ENCODE peak calls at places on chromosomes 4 and X, in five cellular contexts. A is sigmoid colon, P is HCT116, H is astrocyte, Y is OCI-LY7. L is an unnamed sample.

GRCh38 chr4:8044699-8045098 is 105.0 kb upstream of the AFAP1 start:
- DNase-seq in A (no peak), P (no peak), H (no peak), Y (no peak), L (no peak)

GRCh38 chrX:68989865-68990606 is 161.2 kb downstream of the EFNB1 start:
- DNase-seq in A (no peak), P (no peak), H (peak; percentile 84), Y (no peak), L (no peak)

GRCh38 chrX:72304877-72305276 is 837 bp downstream of the CITED1 start:
- DNase-seq in A (no peak), P (no peak), H (no peak), Y (no peak), L (no peak)

GRCh38 chrX:122055450-122055849 is 1008.0 kb downstream of the GLUD2 start:
- DNase-seq in A (no peak), P (no peak), H (no peak), Y (no peak), L (no peak)

GRCh38 chr4:132818091-132818490 is 331.0 kb upstream of the PCDH10 start:
- DNase-seq in A (no peak), P (no peak), H (no peak), Y (no peak), L (no peak)

GRCh38 chrX:109624641-109625311 is at the start of gene KCNE5:
- DNase-seq in A (no peak), P (no peak), H (no peak), Y (no peak), L (no peak)

GRCh38 chr4:84418032-84418709 is 80.9 kb downstream of the NKX6-1 start:
- DNase-seq in A (no peak), P (no peak), H (no peak), Y (no peak), L (no peak)

GRCh38 chr4:156870166-156870565 is 101.4 kb downstream of the PDGFC start:
- DNase-seq in A (no peak), P (no peak), H (no peak), Y (no peak), L (no peak)

GRCh38 chrX:123215397-123216089 is 31.5 kb downstream of the GRIA3 start:
- DNase-seq in A (no peak), P (no peak), H (no peak), Y (no peak), L (no peak)

GRCh38 chrX:111270339-111270738 is at the start of gene CAPN6:
- DNase-seq in A (no peak), P (no peak), H (peak; percentile 4), Y (no peak), L (no peak)

GRCh38 chr4:116183241-116183640 is 902.1 kb downstream of the TRAM1L1 start:
- DNase-seq in A (no peak), P (no peak), H (no peak), Y (no peak), L (no peak)
- H3K4me1 ChIP-seq in A (no peaks in the 10 kb centered on the region), P (no peaks in the 10 kb centered on the region), H (no peaks in the 10 kb centered on the region), Y (no peaks in the 10 kb centered on the region), L (no peaks in the 10 kb centered on the region)

GRCh38 chr4:25951390-25951952 is 37.5 kb downstream of the SMIM20 start:
- DNase-seq in A (no peak), P (no peak), H (no peak), Y (no peak), L (no peak)
- H3K4me1 ChIP-seq in A (no peaks in the 10 kb centered on the region), P (peaks cover 46% of the 10 kb centered on the region), H (peaks cover 8% of the 10 kb centered on the region), Y (no peaks in the 10 kb centered on the region), L (peaks cover 58% of the 10 kb centered on the region)

GRCh38 chrX:71099736-71100135 is 4.1 kb downstream of the FOXO4 start:
- DNase-seq in A (no peak), P (no peak), H (no peak), Y (no peak), L (no peak)
- H3K4me1 ChIP-seq in A (peaks cover 16% of the 10 kb centered on the region), P (peaks cover 14% of the 10 kb centered on the region), H (peaks cover 3% of the 10 kb centered on the region), Y (peaks cover 42% of the 10 kb centered on the region), L (peaks cover 45% of the 10 kb centered on the region)

DNA sequence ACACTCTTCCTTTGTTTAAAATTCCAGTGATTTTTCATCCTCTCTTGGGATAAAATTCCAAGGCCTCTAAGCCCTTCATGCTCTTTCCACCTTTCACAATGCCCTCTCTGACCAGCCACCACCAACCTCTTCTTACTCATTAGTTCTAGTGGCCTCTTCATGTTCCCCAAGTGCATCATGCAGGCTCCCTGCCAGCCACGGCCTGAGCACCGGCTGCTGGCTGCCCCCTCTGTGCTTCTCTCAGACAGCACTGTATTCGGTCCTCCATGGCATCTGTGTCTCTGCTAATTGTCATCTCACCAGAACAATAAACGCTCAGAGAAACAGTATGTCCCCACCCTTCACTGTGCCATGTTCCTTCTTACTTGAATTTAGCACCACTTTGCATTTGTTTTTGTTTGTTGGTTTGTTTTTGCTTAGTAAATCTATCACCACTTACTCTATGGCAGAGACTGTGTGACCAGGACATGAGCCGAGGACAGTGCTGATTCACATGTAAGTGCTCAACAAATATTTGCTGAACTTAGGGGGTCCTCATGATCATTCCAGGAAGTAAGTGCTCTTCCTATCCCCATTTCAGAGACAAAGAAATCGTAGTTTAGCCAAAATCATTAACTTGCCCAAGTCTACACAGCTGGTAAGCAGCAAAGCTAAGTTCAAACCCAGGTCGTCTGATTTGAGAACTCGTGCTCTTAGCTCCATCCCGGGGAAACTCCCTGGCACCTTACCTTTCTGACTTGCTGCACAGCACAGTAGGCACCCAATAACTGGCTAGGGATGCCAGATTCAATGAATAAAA is 77.1 kb upstream of the UCP1 start:
- DNase-seq in A (no peak), P (no peak), H (no peak), Y (no peak), L (peak; percentile 49)
- H3K4me1 ChIP-seq in A (peaks cover 11% of the 10 kb centered on the region), P (no peaks in the 10 kb centered on the region), H (no peaks in the 10 kb centered on the region), Y (peaks cover 10% of the 10 kb centered on the region), L (peaks cover 58% of the 10 kb centered on the region)

DNA sequence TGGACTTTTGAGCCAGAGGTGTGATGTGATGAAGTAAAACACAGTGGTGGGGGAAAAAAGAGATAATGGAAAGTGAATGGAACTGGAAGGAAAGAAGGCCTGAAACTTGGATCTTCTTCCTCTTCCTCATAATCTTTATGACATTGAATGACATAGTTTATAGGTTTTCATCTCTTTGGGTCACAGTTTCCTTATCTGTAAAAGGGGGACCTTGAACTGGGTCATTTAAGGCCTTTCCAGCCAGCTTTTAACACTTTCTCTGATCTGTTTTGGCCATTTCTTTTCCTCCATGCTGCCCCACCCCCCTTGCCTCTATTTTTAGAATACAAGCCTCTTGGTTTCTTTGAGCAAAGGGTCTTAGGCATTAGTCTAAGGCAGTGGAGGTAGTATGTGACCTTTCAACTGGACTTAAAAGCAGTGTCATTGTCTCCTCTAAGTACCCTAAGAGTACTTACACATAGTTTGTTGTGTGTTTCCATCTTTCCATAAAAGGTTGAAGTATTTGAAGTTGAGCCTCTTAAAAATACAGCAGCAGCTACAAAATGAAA is 7.8 kb downstream of the CPEB2 start:
- DNase-seq in A (no peak), P (no peak), H (no peak), Y (no peak), L (no peak)
- H3K4me1 ChIP-seq in A (peaks cover 95% of the 10 kb centered on the region), P (peaks cover 4% of the 10 kb centered on the region), H (peaks cover 3% of the 10 kb centered on the region), Y (peaks cover 17% of the 10 kb centered on the region), L (peaks cover 19% of the 10 kb centered on the region)

DNA sequence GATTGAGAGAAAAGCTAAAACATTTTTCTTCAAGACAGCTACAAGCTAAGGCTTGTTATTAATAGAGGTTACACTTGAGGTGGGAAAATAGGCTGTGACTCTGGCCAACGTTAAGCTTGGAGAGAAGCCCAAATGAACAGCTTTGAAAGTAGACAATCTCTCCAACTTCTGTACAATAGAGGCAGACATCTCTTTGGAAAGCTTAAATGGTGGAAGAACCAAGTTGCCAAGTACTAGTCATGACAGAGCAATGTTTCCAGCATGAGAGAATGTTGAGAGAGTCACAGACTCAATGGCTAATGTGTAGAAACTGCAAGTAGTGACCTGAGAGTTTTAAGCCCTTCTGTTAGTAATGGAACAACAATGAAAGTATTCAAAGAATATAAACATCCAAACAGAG is 298.1 kb downstream of the INPP4B start:
- DNase-seq in A (no peak), P (no peak), H (peak; percentile 86), Y (no peak), L (no peak)
- H3K4me1 ChIP-seq in A (no peaks in the 10 kb centered on the region), P (peaks cover 52% of the 10 kb centered on the region), H (peaks cover 25% of the 10 kb centered on the region), Y (no peaks in the 10 kb centered on the region), L (no peaks in the 10 kb centered on the region)